ENCODE peak calls at places on chromosomes 3 and 15, in seven cellular contexts. F is A549, Y is right lobe of liver, V is K562, S is heart left ventricle, K is endothelial cell of umbilical vein, U is Peyer's patch. D is an unnamed sample. For H3K4me1, the result is how much of the 10 kb centered on the place peaks cover.

GRCh38 chr15:33994005-33994615 is 25.8 kb downstream of the CHRM5 start:
- DNase-seq in F (no peak), Y (no peak), V (no peak), S (no peak), K (peak), U (no peak), D (no peak)

GRCh38 chr3:166462876-166463275 is 625.7 kb upstream of the BCHE start:
- DNase-seq in F (no peak), Y (no peak), V (no peak), S (no peak), K (no peak), U (no peak), D (no peak)

GRCh38 chr3:9676780-9677179 is 26.9 kb upstream of the CPNE9 start:
- DNase-seq in F (no peak), Y (no peak), V (no peak), S (no peak), K (peak), U (no peak), D (no peak)

GRCh38 chr15:63968122-63968524 is 78.2 kb downstream of the DAPK2 start:
- DNase-seq in F (no peak), Y (no peak), V (no peak), S (no peak), K (no peak), U (no peak), D (no peak)

GRCh38 chr3:106032479-106032878 is 163.7 kb upstream of the CBLB start:
- DNase-seq in F (no peak), Y (no peak), V (no peak), S (no peak), K (no peak), U (no peak), D (no peak)

GRCh38 chr15:58549780-58550064 is 117.9 kb downstream of the LIPC start:
- DNase-seq in F (no peak), Y (no peak), V (no peak), S (no peak), K (no peak), U (no peak), D (no peak)

GRCh38 chr3:30650348-30650995 is 44.1 kb downstream of the TGFBR2 start:
- DNase-seq in F (no peak), Y (no peak), V (no peak), S (no peak), K (no peak), U (no peak), D (no peak)

GRCh38 chr3:4078903-4079302 is 224.3 kb upstream of the SETMAR start:
- DNase-seq in F (no peak), Y (no peak), V (no peak), S (no peak), K (no peak), U (no peak), D (no peak)

GRCh38 chr15:85723960-85724945 is 70.5 kb downstream of the KLHL25 start:
- DNase-seq in F (no peak), Y (no peak), V (no peak), S (no peak), K (no peak), U (no peak), D (no peak)

GRCh38 chr15:24976932-24977331 is 22.1 kb downstream of the SNRPN start:
- DNase-seq in F (no peak), Y (no peak), V (no peak), S (no peak), K (no peak), U (no peak), D (no peak)

GRCh38 chr15:34726407-34727100 is 28.2 kb downstream of the GJD2 start:
- DNase-seq in F (no peak), Y (no peak), V (no peak), S (no peak), K (no peak), U (no peak), D (no peak)

GRCh38 chr3:23856286-23856685 is 50.5 kb downstream of the UBE2E1 start:
- DNase-seq in F (no peak), Y (no peak), V (no peak), S (no peak), K (no peak), U (no peak), D (no peak)

GRCh38 chr3:30775070-30775469 is 119.4 kb downstream of the GADL1 start:
- DNase-seq in F (no peak), Y (no peak), V (no peak), S (no peak), K (no peak), U (no peak), D (no peak)

DNA sequence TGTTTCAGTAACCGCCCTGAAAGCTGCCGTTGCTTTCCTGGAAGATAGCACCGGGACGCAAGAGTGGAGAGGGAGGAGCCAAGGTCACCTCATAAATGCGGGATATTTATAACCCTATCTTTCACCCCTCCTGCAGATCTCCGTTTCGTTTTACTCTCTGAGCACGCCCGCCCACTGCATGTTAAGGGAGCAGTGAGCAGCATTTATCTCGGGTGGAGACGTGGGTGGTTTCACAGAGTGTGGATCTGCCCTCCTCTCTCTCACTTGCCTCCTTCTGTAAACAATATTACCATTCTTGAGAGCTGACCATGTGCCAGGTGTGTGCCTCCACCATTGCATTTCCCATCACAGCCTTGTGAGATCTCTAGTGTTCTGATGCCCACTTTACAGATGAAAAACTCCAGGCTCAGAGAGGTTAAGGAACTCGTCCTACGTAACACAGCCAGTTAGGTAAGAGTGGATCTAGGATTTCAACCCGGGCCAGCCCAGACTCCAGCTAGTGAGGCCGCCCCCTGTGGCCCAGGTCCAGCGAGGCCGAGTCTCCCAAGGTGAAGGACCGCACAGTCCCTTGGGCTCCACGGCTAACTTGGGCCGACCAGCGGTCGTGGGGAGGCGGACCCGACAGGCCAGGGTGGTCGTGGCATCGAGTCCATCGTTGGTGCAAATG is 16.9 kb upstream of the SEMA4B start:
- DNase-seq in F (peak), Y (peak), V (peak), S (peak), K (no peak), U (peak), D (peak)
- TF ChIP-seq POLR2A in F (peak), Y (peak), V (peak), S (no peak), K (no peak), U (peak), D (peak)

GRCh38 chr3:127409421-127410136 is 121.7 kb upstream of the PRR20G start:
- DNase-seq in F (no peak), Y (no peak), V (no peak), S (no peak), K (no peak), U (peak), D (peak)
- H3K4me1 ChIP-seq in F (under half), Y (under half), V (under half), S (under half), K (under half), U (under half), D (under half)

GRCh38 chr15:65067645-65068416 is at the start of gene RASL12:
- DNase-seq in F (no peak), Y (no peak), V (peak), S (peak), K (no peak), U (no peak), D (no peak)

GRCh38 chr15:65069179-65069578 is 1.4 kb upstream of the RASL12 start:
- DNase-seq in F (no peak), Y (no peak), V (no peak), S (peak), K (no peak), U (peak), D (no peak)

GRCh38 chr15:65069779-65070546 is 2.2 kb upstream of the RASL12 start:
- DNase-seq in F (no peak), Y (no peak), V (no peak), S (peak), K (no peak), U (no peak), D (no peak)

GRCh38 chr15:65067334-65067644 is 502 bp downstream of the RASL12 start:
- DNase-seq in F (no peak), Y (no peak), V (no peak), S (no peak), K (no peak), U (no peak), D (no peak)

DNA sequence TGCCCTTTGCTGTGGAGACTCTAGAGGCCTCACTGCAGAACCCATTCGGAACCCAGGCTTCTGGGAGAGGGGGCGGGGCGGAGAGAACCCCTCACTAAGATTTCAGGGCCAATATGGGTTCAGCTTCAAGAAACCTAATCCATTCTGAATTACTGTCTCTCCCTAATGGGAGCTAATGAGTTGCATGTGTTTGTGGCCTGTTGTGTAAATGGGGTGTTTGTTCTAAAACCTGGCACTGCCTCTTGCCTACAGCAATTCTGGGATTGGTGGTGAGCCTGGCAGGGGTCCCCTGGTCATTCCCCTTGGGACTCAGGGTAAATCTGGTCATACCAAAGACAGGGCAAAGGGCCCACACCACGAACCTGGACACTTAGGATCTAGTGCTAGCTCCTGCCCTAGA is 645 bp upstream of the RASL12 start:
- DNase-seq in F (no peak), Y (no peak), V (no peak), S (no peak), K (no peak), U (no peak), D (no peak)
- H3K27ac ChIP-seq in F (no peak), Y (no peak), V (no peak), S (peak), K (no peak), U (peak), D (peak)

GRCh38 chr3:11770477-11771381 is 76.0 kb downstream of the TAMM41 start:
- DNase-seq in F (peak), Y (peak), V (peak), S (peak), K (peak), U (peak), D (peak)
- TF ChIP-seq POLR2A in F (no peak), Y (no peak), V (no peak), S (no peak), K (no peak), U (no peak), D (no peak)

GRCh38 chr15:78045189-78045588 is 32.3 kb downstream of the TBC1D2B start:
- DNase-seq in F (no peak), Y (no peak), V (no peak), S (no peak), K (no peak), U (no peak), D (no peak)
- H3K4me1 ChIP-seq in F (under half), Y (under half), V (under half), S (under half), K (under half), U (under half), D (half or more)

DNA sequence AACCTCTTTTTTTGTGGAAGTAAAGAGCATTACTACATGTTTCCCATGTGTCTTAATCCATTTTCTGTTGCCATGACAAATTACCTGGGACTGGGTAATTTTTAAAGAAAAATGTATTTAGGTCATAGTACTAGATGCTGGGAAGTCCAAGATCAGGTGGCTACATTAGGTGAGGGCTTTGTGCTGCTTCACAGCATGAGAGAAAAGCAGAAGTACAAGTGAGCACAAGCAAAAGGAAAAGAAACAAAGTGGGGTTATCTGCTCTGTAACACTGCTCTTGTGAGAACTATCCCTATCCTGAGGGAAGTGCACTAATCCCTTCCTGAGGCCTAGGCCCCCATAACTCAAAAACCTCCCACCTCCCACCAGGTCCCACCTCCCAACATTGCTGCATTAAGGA is 298.3 kb upstream of the SATB1 start:
- DNase-seq in F (no peak), Y (no peak), V (no peak), S (no peak), K (no peak), U (no peak), D (no peak)
- H3K27ac ChIP-seq in F (no peak), Y (no peak), V (no peak), S (no peak), K (no peak), U (no peak), D (no peak)

DNA sequence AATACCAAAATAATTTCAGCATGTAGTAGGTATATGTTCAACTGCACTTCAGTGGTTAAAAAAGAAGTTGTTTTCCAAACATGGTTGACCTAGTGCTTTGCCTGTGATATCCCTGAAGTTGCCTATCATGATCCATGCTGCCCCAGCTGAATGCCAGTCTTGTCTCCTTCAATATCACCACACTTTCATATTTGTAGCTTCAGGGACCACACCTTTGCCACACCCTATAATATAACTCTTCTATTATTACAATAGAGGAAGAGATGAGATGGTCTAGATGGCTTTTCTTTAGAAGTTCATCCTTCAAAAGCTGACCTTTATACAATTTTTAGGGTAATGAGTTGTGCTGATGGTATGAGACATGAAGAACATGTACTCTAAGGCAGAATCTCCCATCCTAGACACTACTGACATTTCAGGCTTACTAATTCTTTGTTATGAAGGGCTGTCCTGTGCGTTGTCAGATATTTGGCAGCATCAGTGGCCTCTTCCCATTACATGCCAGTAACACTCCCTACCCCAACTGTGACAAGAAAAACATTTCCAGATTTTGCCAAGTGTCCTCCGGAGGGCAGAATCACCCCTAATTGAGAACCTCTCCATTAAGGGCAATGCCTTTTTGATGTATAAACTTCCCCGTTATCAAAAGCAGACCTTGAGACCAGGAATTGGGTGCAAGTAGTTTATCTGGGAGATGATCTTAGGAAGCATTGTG is 76.2 kb upstream of the PLCL2 start:
- DNase-seq in F (no peak), Y (no peak), V (no peak), S (no peak), K (no peak), U (no peak), D (no peak)
- TF ChIP-seq POLR2A in F (no peak), Y (no peak), V (no peak), S (no peak), K (no peak), U (no peak), D (no peak)

GRCh38 chr15:78909791-78910228 is 35.0 kb downstream of the CTSH start:
- DNase-seq in F (peak), Y (no peak), V (peak), S (no peak), K (peak), U (peak), D (peak)

GRCh38 chr15:78909160-78909695 is 35.6 kb downstream of the CTSH start:
- DNase-seq in F (no peak), Y (no peak), V (no peak), S (no peak), K (no peak), U (no peak), D (no peak)

GRCh38 chr15:78913012-78913411 is 31.8 kb downstream of the CTSH start:
- DNase-seq in F (no peak), Y (no peak), V (no peak), S (no peak), K (no peak), U (no peak), D (no peak)

GRCh38 chr15:78907577-78907976 is 34.9 kb downstream of the MORF4L1 start:
- DNase-seq in F (no peak), Y (no peak), V (peak), S (no peak), K (no peak), U (no peak), D (no peak)

GRCh38 chr15:78910836-78911235 is 34.0 kb downstream of the CTSH start:
- DNase-seq in F (no peak), Y (no peak), V (no peak), S (no peak), K (no peak), U (no peak), D (no peak)
- H3K4me1 ChIP-seq in F (under half), Y (under half), V (under half), S (under half), K (under half), U (under half), D (under half)

DNA sequence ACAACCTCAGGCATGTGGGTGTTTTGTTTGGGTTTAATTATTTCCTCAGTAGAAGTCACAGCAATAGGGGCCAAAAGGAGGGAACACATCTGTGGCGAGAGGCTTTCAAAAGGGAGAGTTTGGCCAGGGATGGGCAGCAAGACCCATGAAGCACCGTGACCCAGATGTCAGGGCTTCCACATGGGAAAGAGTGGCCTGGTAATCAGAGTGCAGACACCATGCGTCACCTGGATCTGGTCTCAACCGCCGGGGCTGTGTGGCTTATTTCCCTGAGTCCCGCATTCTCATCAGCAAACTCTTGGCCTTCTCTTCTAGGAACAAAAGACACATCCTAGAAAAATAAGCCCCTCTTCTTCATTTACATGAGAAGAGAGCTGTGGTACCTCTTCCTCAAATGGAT is 12.4 kb upstream of the MUSTN1 start:
- DNase-seq in F (no peak), Y (no peak), V (no peak), S (peak), K (no peak), U (no peak), D (no peak)
- H3K27ac ChIP-seq in F (no peak), Y (no peak), V (no peak), S (peak), K (no peak), U (no peak), D (no peak)